ENCODE peak calls at places on chromosomes 3 and 15, in five cellular contexts. One of them, this sample, is unnamed.

GRCh38 chr15:58562135-58562534 is 130.3 kb downstream of the LIPC start:
- DNase-seq in HepG2: no peak
- DNase-seq in HCT116: no peak
- DNase-seq in K562: no peak
- DNase-seq in GM12878: no peak
- DNase-seq in this sample: no peak

GRCh38 chr3:172885704-172886103 is 135.2 kb downstream of the ECT2 start:
- DNase-seq in HepG2: peak
- DNase-seq in HCT116: no peak
- DNase-seq in K562: no peak
- DNase-seq in GM12878: no peak
- DNase-seq in this sample: no peak

GRCh38 chr3:20052851-20053250 is 12.6 kb downstream of the KAT2B start:
- DNase-seq in HepG2: no peak
- DNase-seq in HCT116: no peak
- DNase-seq in K562: no peak
- DNase-seq in GM12878: no peak
- DNase-seq in this sample: no peak

GRCh38 chr3:31170932-31171670 is 276.6 kb upstream of the GADL1 start:
- DNase-seq in HepG2: no peak
- DNase-seq in HCT116: no peak
- DNase-seq in K562: no peak
- DNase-seq in GM12878: no peak
- DNase-seq in this sample: no peak

GRCh38 chr15:98451268-98451667 is 197.1 kb upstream of the IGF1R start:
- DNase-seq in HepG2: no peak
- DNase-seq in HCT116: no peak
- DNase-seq in K562: no peak
- DNase-seq in GM12878: no peak
- DNase-seq in this sample: no peak

GRCh38 chr3:127639173-127640030 is 10.4 kb downstream of the PODXL2 start:
- DNase-seq in HepG2: no peak
- DNase-seq in HCT116: no peak
- DNase-seq in K562: no peak
- DNase-seq in GM12878: no peak
- DNase-seq in this sample: no peak

GRCh38 chr3:29385056-29385455 is 104.2 kb downstream of the RBMS3 start:
- DNase-seq in HepG2: no peak
- DNase-seq in HCT116: no peak
- DNase-seq in K562: no peak
- DNase-seq in GM12878: no peak
- DNase-seq in this sample: no peak

GRCh38 chr3:44076221-44076829 is 165.4 kb upstream of the TOPAZ1 start:
- DNase-seq in HepG2: no peak
- DNase-seq in HCT116: no peak
- DNase-seq in K562: no peak
- DNase-seq in GM12878: no peak
- DNase-seq in this sample: peak

GRCh38 chr3:122944671-122945151 is 82.9 kb downstream of the SEMA5B start:
- DNase-seq in HepG2: no peak
- DNase-seq in HCT116: no peak
- DNase-seq in K562: no peak
- DNase-seq in GM12878: no peak
- DNase-seq in this sample: no peak
- TF ChIP-seq SRF in HepG2: no peak
- TF ChIP-seq SRF in HCT116: no peak
- TF ChIP-seq SRF in K562: no peak
- TF ChIP-seq SRF in GM12878: no peak
- TF ChIP-seq SRF in this sample: no peak

GRCh38 chr3:129534428-129535027 is 6.1 kb downstream of the RHO start:
- DNase-seq in HepG2: peak
- DNase-seq in HCT116: no peak
- DNase-seq in K562: no peak
- DNase-seq in GM12878: no peak
- DNase-seq in this sample: no peak
- TF ChIP-seq SRF in HepG2: no peak
- TF ChIP-seq SRF in HCT116: no peak
- TF ChIP-seq SRF in K562: no peak
- TF ChIP-seq SRF in GM12878: no peak
- TF ChIP-seq SRF in this sample: no peak

GRCh38 chr3:111861396-111861795 is 2.3 kb downstream of the PHLDB2 start:
- DNase-seq in HepG2: no peak
- DNase-seq in HCT116: no peak
- DNase-seq in K562: no peak
- DNase-seq in GM12878: no peak
- DNase-seq in this sample: no peak
- TF ChIP-seq SRF in HepG2: no peak
- TF ChIP-seq SRF in HCT116: no peak
- TF ChIP-seq SRF in K562: no peak
- TF ChIP-seq SRF in GM12878: no peak
- TF ChIP-seq SRF in this sample: no peak

DNA sequence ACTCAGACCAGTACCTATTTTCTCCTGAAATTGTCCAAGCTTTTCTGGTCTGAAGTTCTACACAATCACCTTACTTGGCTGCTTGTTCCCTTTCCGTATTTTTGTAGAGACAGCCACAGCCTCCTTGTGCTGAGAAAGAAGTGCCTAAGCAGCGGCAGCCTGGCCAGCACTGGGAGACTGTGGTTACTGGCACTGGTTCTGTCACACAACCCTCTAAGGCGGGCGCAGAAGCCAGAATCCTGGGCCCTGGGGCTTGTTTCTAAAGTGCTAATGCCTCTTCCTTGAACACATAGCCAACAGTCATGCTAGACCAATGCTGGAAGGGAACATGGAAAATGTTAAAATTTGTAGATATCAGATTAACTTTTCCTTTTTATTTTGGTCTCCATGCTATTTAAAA is 6.3 kb upstream of the CEP70 start:
- DNase-seq in HepG2: no peak
- DNase-seq in HCT116: no peak
- DNase-seq in K562: no peak
- DNase-seq in GM12878: no peak
- DNase-seq in this sample: no peak
- TF ChIP-seq SRF in HepG2: no peak
- TF ChIP-seq SRF in HCT116: no peak
- TF ChIP-seq SRF in K562: no peak
- TF ChIP-seq SRF in GM12878: no peak
- TF ChIP-seq SRF in this sample: no peak

DNA sequence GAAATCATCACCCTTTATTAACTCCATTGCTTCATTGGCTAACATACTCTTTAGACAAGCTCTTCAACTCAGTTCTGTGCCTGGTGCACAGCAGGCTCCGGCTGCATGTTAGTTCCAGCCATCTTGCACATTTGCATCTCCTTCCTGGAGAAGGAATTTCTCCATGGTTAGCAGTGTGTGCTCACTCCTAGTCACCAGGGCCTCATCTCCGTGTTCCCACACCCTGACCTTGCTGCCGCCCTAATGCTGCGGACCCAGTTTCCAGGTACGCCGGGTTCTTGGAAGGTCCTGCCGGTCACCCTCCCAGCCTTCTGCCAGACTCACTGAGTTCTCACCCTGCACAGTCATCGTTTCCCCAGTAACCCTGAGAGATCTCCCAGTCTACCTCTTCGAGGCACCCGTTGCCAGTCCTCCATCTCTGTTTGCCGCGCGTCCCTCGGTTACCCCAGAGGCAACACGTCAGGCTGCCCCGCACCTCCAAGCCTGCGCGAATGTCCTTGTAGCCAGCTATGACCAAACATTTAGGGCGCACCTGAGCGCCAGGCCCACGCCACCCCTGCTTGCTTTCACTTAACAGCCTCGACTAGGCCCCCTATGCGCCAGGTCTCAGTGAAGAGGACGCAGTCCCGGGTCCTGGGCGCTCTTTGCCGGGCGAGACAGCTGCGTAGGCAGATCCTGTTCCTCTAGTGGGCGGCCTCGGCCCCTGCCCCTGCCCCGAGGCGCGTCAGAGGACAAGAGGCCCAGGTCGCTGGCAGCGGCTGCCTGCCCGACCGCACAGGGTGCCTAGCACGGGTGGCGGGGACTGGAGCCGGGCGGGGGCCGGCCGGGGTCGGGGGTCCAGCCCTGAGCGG is 744 bp upstream of the ZNF592 start:
- DNase-seq in HepG2: peak
- DNase-seq in HCT116: no peak
- DNase-seq in K562: no peak
- DNase-seq in GM12878: no peak
- DNase-seq in this sample: no peak
- TF ChIP-seq SRF in HepG2: no peak
- TF ChIP-seq SRF in HCT116: no peak
- TF ChIP-seq SRF in K562: no peak
- TF ChIP-seq SRF in GM12878: no peak
- TF ChIP-seq SRF in this sample: no peak

DNA sequence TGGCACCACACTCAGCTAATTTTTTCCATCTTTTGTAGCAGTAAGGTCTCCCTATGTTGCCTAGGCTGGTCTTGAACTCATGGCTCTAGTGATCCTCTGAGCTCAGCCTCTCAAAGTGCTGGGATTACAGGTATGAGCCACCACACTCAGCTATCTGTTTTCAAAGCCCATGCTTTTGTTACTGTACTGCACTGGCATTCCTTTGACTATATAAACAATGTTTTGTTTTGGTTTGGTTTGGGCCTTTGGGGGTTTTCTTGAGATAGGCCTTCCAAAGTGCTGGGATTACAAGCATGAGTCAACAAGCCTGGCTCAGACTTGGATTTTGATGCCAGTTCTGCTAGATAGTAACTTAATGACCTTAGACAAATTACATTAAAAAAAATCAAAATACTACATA is 89.7 kb upstream of the GK5 start:
- DNase-seq in HepG2: peak
- DNase-seq in HCT116: no peak
- DNase-seq in K562: no peak
- DNase-seq in GM12878: no peak
- DNase-seq in this sample: no peak
- TF ChIP-seq SRF in HepG2: no peak
- TF ChIP-seq SRF in HCT116: no peak
- TF ChIP-seq SRF in K562: no peak
- TF ChIP-seq SRF in GM12878: no peak
- TF ChIP-seq SRF in this sample: no peak

DNA sequence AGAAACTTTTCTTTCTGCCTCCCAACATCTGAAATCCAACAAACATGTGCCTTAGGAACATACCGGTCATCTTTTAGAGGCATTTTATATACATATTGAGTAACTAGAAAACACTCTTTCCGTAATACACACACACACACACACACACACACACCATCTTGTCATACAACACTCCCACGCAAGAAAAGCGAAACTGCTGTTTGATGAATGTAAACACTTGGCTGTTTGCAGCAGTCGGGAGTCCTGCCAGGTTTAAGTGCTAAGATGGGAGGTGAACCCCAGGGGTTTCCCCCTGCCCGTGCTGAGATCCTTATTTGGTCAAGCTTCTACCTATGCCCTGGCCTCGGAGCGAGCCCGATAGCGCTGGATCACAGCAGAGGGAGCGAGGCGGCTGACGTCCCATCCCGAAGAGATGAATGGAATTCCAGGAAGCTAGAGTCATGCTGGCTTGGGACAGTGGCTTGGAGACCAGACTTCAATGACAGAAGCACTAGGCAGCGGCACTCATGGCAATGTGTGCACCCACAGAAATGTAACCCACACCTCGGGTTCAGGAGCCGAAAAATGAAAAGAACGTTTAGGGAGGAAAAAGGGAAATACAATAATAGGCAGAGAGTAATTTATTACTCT is 1.3 kb upstream of the THBS1 start:
- DNase-seq in HepG2: peak
- DNase-seq in HCT116: peak
- DNase-seq in K562: no peak
- DNase-seq in GM12878: no peak
- DNase-seq in this sample: peak
- TF ChIP-seq SRF in HepG2: peak
- TF ChIP-seq SRF in HCT116: peak
- TF ChIP-seq SRF in K562: no peak
- TF ChIP-seq SRF in GM12878: peak
- TF ChIP-seq SRF in this sample: peak

DNA sequence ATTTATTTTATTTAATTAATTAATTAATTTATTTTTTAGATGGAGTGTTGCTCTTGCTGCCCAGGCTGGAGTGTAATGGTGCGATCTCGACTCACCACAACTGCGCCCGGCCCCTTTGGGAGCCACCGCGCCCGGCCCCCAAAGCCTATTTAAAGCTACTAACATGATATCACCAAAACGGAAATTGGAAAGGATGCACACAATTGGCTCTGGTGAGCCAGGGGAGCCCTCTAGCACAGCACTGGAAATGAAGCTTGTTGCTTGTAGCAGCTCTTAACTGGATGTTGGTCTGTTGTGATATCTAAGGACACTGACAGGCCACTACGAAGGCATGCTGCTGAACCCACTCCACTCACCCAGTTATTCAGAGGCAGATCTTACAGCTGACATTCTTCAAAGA is 104.5 kb downstream of the IGF2BP2 start:
- DNase-seq in HepG2: no peak
- DNase-seq in HCT116: no peak
- DNase-seq in K562: no peak
- DNase-seq in GM12878: no peak
- DNase-seq in this sample: no peak
- TF ChIP-seq SRF in HepG2: no peak
- TF ChIP-seq SRF in HCT116: no peak
- TF ChIP-seq SRF in K562: no peak
- TF ChIP-seq SRF in GM12878: no peak
- TF ChIP-seq SRF in this sample: no peak

DNA sequence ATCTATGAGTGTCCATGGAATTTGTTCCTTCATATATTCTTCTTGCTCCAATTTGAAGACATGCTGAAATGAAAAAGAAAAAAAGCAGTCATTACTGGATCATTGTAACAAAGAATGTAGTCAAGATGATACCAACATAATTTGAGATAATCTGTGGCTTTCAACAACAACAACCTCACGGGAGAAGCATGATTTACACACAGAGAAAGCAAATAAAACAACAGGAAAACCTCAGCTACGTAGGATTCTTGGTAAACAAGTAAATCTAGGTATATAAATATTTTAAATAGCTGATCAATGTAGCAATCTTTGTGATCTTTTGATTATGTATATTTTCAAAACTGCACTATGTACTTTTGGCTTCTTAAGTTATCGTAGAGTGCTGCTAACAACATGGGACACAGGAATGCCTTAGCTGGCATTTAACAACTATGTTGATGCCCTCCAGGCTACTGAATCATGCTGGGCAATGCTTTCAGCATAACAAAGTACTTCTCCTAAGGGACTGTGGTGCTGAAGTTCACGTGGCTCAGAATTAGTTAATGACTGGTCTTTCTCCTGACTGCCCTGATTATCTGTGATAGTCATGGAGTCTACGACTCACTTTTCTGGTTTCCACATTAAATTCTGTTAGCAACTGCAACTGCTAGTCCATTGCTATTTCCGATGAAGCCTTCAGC is 96.5 kb upstream of the MYO5C start:
- DNase-seq in HepG2: no peak
- DNase-seq in HCT116: no peak
- DNase-seq in K562: no peak
- DNase-seq in GM12878: no peak
- DNase-seq in this sample: peak
- TF ChIP-seq SRF in HepG2: no peak
- TF ChIP-seq SRF in HCT116: no peak
- TF ChIP-seq SRF in K562: no peak
- TF ChIP-seq SRF in GM12878: no peak
- TF ChIP-seq SRF in this sample: no peak